ENCODE peak calls at places on chromosomes 12 and 14, in seven cellular contexts. Z is adipocyte; R is pancreas; A is fibroblast of lung; D is AG04449; V is activated naive CD4-positive, alpha-beta T cell treated with anti-CD3 and anti-CD28 coated beads for 36 hours; G is EL. E is an unnamed sample.

GRCh38 chr12:79344855-79345840 is 345.6 kb downstream of the PAWR start:
- DNase-seq in Z (peak; percentile 56), R (no peak), A (peak; percentile 35), D (no peak), V (peak; percentile 36), G (peak; percentile 51), E (peak; percentile 23)

GRCh38 chr12:110661337-110661972 is 27.5 kb downstream of the HVCN1 start:
- DNase-seq in Z (no peak), R (peak; percentile 24), A (no peak), D (no peak), V (peak; percentile 73), G (no peak), E (no peak)

GRCh38 chr14:45610303-45610702 is 357.3 kb upstream of the MIS18BP1 start:
- DNase-seq in Z (peak; percentile 0), R (no peak), A (peak; percentile 1), D (no peak), V (no peak), G (peak; percentile 14), E (peak; percentile 49)

GRCh38 chr12:49342066-49342913 is 4.4 kb upstream of the DNAJC22 start:
- DNase-seq in Z (peak; percentile 88), R (peak; percentile 73), A (peak; percentile 64), D (no peak), V (peak; percentile 90), G (peak; percentile 87), E (peak; percentile 94)

GRCh38 chr14:96497087-96497486 is 5.1 kb upstream of the PAPOLA start:
- DNase-seq in Z (no peak), R (no peak), A (no peak), D (no peak), V (no peak), G (no peak), E (no peak)

GRCh38 chr12:27076930-27077329 is 5.4 kb downstream of the C12orf71 start:
- DNase-seq in Z (peak; percentile 59), R (no peak), A (peak; percentile 14), D (no peak), V (no peak), G (peak; percentile 62), E (no peak)

GRCh38 chr14:104428333-104428851 is 151.2 kb upstream of the C14orf180 start:
- DNase-seq in Z (no peak), R (no peak), A (no peak), D (no peak), V (no peak), G (no peak), E (no peak)

GRCh38 chr14:59254146-59254910 is 65.9 kb downstream of the DAAM1 start:
- DNase-seq in Z (peak; percentile 95), R (peak; percentile 83), A (peak; percentile 96), D (peak; percentile 95), V (no peak), G (peak; percentile 94), E (no peak)

GRCh38 chr12:47828967-47829482 is 9.3 kb upstream of the HDAC7 start:
- DNase-seq in Z (peak; percentile 86), R (peak; percentile 62), A (peak; percentile 57), D (no peak), V (peak; percentile 63), G (peak; percentile 90), E (no peak)

GRCh38 chr12:130142736-130143135 is 19.5 kb upstream of the FZD10 start:
- DNase-seq in Z (no peak), R (no peak), A (no peak), D (no peak), V (no peak), G (no peak), E (no peak)

GRCh38 chr12:20808521-20808920 is 2.0 kb upstream of the SLCO1B3 start:
- DNase-seq in Z (no peak), R (no peak), A (no peak), D (no peak), V (no peak), G (no peak), E (no peak)

GRCh38 chr14:83779266-83779665 is 1750.7 kb upstream of the FLRT2 start:
- DNase-seq in Z (peak; percentile 42), R (no peak), A (peak; percentile 34), D (peak; percentile 1), V (no peak), G (peak; percentile 82), E (no peak)

GRCh38 chr12:101608301-101609133 is 13.7 kb downstream of the MYBPC1 start:
- DNase-seq in Z (no peak), R (peak; percentile 87), A (no peak), D (no peak), V (no peak), G (no peak), E (no peak)

GRCh38 chr12:120737557-120738251 is 12.1 kb downstream of the ACADS start:
- DNase-seq in Z (peak; percentile 28), R (no peak), A (no peak), D (no peak), V (no peak), G (no peak), E (no peak)

GRCh38 chr14:53871947-53872346 is 84.7 kb downstream of the BMP4 start:
- DNase-seq in Z (no peak), R (no peak), A (no peak), D (no peak), V (no peak), G (no peak), E (no peak)

GRCh38 chr12:119620490-119620889 is 26.9 kb downstream of the TMEM233 start:
- DNase-seq in Z (no peak), R (no peak), A (no peak), D (no peak), V (no peak), G (no peak), E (no peak)

GRCh38 chr12:78229491-78230209 is 399.0 kb downstream of the NAV3 start:
- DNase-seq in Z (peak; percentile 42), R (no peak), A (peak; percentile 54), D (no peak), V (peak; percentile 47), G (peak; percentile 56), E (peak; percentile 25)

GRCh38 chr14:79551591-79551990 is 659.7 kb downstream of the DIO2 start:
- DNase-seq in Z (no peak), R (no peak), A (no peak), D (no peak), V (no peak), G (no peak), E (peak; percentile 43)

GRCh38 chr12:17866802-17867201 is 223.2 kb downstream of the RERGL start:
- DNase-seq in Z (no peak), R (no peak), A (no peak), D (no peak), V (no peak), G (no peak), E (no peak)

GRCh38 chr14:74531467-74531866 is 37.9 kb downstream of the ISCA2 start:
- DNase-seq in Z (peak; percentile 69), R (no peak), A (peak; percentile 31), D (no peak), V (peak; percentile 31), G (peak; percentile 50), E (no peak)

GRCh38 chr12:27477049-27477448 is 30.5 kb downstream of the SMCO2 start:
- DNase-seq in Z (no peak), R (no peak), A (no peak), D (no peak), V (no peak), G (no peak), E (no peak)

GRCh38 chr14:53509227-53509822 is 356.2 kb upstream of the DDHD1 start:
- DNase-seq in Z (peak; percentile 75), R (peak; percentile 20), A (peak; percentile 70), D (no peak), V (no peak), G (peak; percentile 68), E (no peak)

GRCh38 chr12:57591567-57592325 is 754 bp downstream of the PIP4K2C start:
- DNase-seq in Z (peak; percentile 64), R (no peak), A (peak; percentile 31), D (no peak), V (no peak), G (peak; percentile 49), E (peak; percentile 56)

GRCh38 chr12:115313929-115314328 is 630.0 kb upstream of the TBX3 start:
- DNase-seq in Z (peak; percentile 32), R (no peak), A (peak; percentile 89), D (no peak), V (no peak), G (peak; percentile 89), E (no peak)

GRCh38 chr12:91704446-91704845 is 441.2 kb downstream of the BTG1 start:
- DNase-seq in Z (peak; percentile 32), R (no peak), A (peak; percentile 68), D (no peak), V (no peak), G (peak; percentile 19), E (no peak)

GRCh38 chr14:71290960-71291466 is 383.8 kb downstream of the PCNX1 start:
- DNase-seq in Z (peak; percentile 42), R (no peak), A (peak; percentile 93), D (peak; percentile 23), V (peak; percentile 67), G (peak; percentile 73), E (no peak)

GRCh38 chr12:83827860-83828259 is 1084.7 kb downstream of the SLC6A15 start:
- DNase-seq in Z (no peak), R (no peak), A (no peak), D (no peak), V (no peak), G (peak; percentile 8), E (no peak)

GRCh38 chr12:82359115-82359478 is 768 bp downstream of the METTL25 start:
- DNase-seq in Z (peak; percentile 45), R (peak; percentile 13), A (peak; percentile 13), D (no peak), V (peak; percentile 11), G (peak; percentile 1), E (peak; percentile 38)

GRCh38 chr14:105138021-105138541 is 30.5 kb downstream of the JAG2 start:
- DNase-seq in Z (no peak), R (no peak), A (no peak), D (no peak), V (no peak), G (no peak), E (no peak)

GRCh38 chr14:99996951-99997571 is 68.2 kb upstream of the EVL start:
- DNase-seq in Z (peak; percentile 57), R (no peak), A (peak; percentile 12), D (peak; percentile 44), V (no peak), G (peak; percentile 69), E (no peak)

GRCh38 chr12:4153343-4153892 is 120.1 kb upstream of the CCND2 start:
- DNase-seq in Z (no peak), R (no peak), A (no peak), D (no peak), V (peak; percentile 92), G (no peak), E (no peak)

GRCh38 chr14:68535404-68536024 is 257.4 kb downstream of the ZFP36L1 start:
- DNase-seq in Z (peak; percentile 62), R (no peak), A (peak; percentile 98), D (peak; percentile 73), V (no peak), G (peak; percentile 93), E (no peak)

GRCh38 chr12:4134833-4135597 is 138.5 kb upstream of the CCND2 start:
- DNase-seq in Z (no peak), R (no peak), A (no peak), D (no peak), V (no peak), G (no peak), E (peak; percentile 33)

GRCh38 chr14:76191297-76191696 is 39.6 kb downstream of the GPATCH2L start:
- DNase-seq in Z (no peak), R (peak; percentile 27), A (no peak), D (no peak), V (no peak), G (no peak), E (no peak)

GRCh38 chr12:109735051-109735521 is 21.5 kb downstream of the FAM222A start:
- DNase-seq in Z (no peak), R (peak; percentile 9), A (no peak), D (no peak), V (no peak), G (no peak), E (no peak)

GRCh38 chr14:83164016-83164415 is 1630.4 kb upstream of the SEL1L start:
- DNase-seq in Z (peak; percentile 91), R (no peak), A (peak; percentile 61), D (no peak), V (no peak), G (peak; percentile 84), E (no peak)

GRCh38 chr12:1630827-1631591 is 2.0 kb downstream of the WNT5B start:
- DNase-seq in Z (no peak), R (no peak), A (peak; percentile 62), D (no peak), V (peak; percentile 14), G (no peak), E (peak; percentile 66)

GRCh38 chr14:32358781-32359180 is 29.7 kb downstream of the AKAP6 start:
- DNase-seq in Z (no peak), R (no peak), A (no peak), D (no peak), V (no peak), G (no peak), E (no peak)